ENCODE peak calls at places on chromosomes 12 and 14, in five cellular contexts. M is Peyer's patch, J is left ventricle myocardium inferior, E is fibroblast of lung, G is heart left ventricle. H is an unnamed sample.

GRCh38 chr14:68919129-68919927 is 59.8 kb downstream of the ACTN1 start:
- DNase-seq in M (no peak), J (no peak), E (no peak), G (no peak), H (no peak)

GRCh38 chr12:47442310-47442709 is 263.5 kb downstream of the RPAP3 start:
- DNase-seq in M (no peak), J (no peak), E (no peak), G (no peak), H (no peak)

GRCh38 chr14:54040851-54041250 is 84.2 kb upstream of the BMP4 start:
- DNase-seq in M (no peak), J (no peak), E (peak; percentile 82), G (no peak), H (no peak)

GRCh38 chr12:56256326-56256960 is 1.7 kb downstream of the ANKRD52 start:
- DNase-seq in M (no peak), J (no peak), E (peak; percentile 59), G (no peak), H (no peak)

GRCh38 chr12:69066420-69067373 is 133.7 kb upstream of the CPM start:
- DNase-seq in M (no peak), J (no peak), E (no peak), G (no peak), H (no peak)

GRCh38 chr14:56797003-56797568 is 13.2 kb downstream of the OTX2 start:
- DNase-seq in M (no peak), J (no peak), E (no peak), G (no peak), H (no peak)

GRCh38 chr12:43914923-43915468 is 79.1 kb downstream of the TMEM117 start:
- DNase-seq in M (no peak), J (no peak), E (peak; percentile 6), G (no peak), H (no peak)

GRCh38 chr14:93527076-93527692 is 96.4 kb downstream of the UNC79 start:
- DNase-seq in M (no peak), J (no peak), E (no peak), G (no peak), H (no peak)

GRCh38 chr14:76053576-76054369 is 68.2 kb downstream of the IFT43 start:
- DNase-seq in M (no peak), J (no peak), E (no peak), G (no peak), H (no peak)

GRCh38 chr14:51582437-51582836 is 69.3 kb upstream of the FRMD6 start:
- DNase-seq in M (no peak), J (no peak), E (peak; percentile 39), G (no peak), H (no peak)

GRCh38 chr12:52495385-52495784 is 2.3 kb upstream of the KRT6A start:
- DNase-seq in M (no peak), J (no peak), E (peak; percentile 22), G (no peak), H (no peak)

GRCh38 chr14:96682401-96682800 is 114.8 kb upstream of the VRK1 start:
- DNase-seq in M (no peak), J (no peak), E (no peak), G (no peak), H (no peak)

GRCh38 chr12:70842136-70842535 is 78.4 kb downstream of the PTPRR start:
- DNase-seq in M (no peak), J (no peak), E (no peak), G (no peak), H (no peak)

GRCh38 chr12:4807116-4807783 is 87.0 kb downstream of the GALNT8 start:
- DNase-seq in M (no peak), J (no peak), E (no peak), G (no peak), H (no peak)

GRCh38 chr14:28603606-28604005 is 163.0 kb upstream of the FOXG1 start:
- DNase-seq in M (no peak), J (no peak), E (peak; percentile 22), G (no peak), H (no peak)

DNA sequence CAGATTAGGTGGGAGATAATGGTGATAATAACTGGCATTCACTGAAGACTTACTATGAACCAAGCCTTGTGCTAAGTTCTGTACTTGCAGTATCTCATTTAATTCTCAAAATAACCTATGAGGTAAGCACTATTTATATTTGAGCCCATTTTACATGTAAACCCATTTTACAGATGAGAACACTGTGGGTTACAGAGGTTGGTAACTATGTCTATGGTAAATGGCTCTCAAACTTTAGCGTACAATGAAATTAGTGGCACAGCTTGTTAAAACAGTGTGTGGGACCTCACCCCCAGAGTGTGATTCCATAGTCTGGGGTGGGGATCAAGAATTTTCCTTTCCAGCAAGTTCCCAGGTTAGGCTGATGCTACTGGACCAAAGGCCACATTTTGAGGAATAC is 22.2 kb upstream of the JPH4 start:
- DNase-seq in M (no peak), J (no peak), E (no peak), G (no peak), H (no peak)
- H3K27ac ChIP-seq in M (no peak overlapping the region), J (no peak overlapping the region), E (no peak overlapping the region), G (no peak overlapping the region), H (no peak overlapping the region)

GRCh38 chr14:50109342-50109741 is 7.0 kb downstream of the VCPKMT start:
- DNase-seq in M (no peak), J (no peak), E (peak; percentile 14), G (no peak), H (no peak)
- TF ChIP-seq CTCF in M (no peak), J (no peak), E (no peak), G (no peak), H (no peak)

GRCh38 chr12:84599539-84599938 is 313.1 kb downstream of the SLC6A15 start:
- DNase-seq in M (no peak), J (no peak), E (peak; percentile 48), G (no peak), H (no peak)
- H3K4me1 ChIP-seq in M (no peaks in the 10 kb centered on the region), J (no peaks in the 10 kb centered on the region), E (no peaks in the 10 kb centered on the region), G (no peaks in the 10 kb centered on the region), H (no peaks in the 10 kb centered on the region)

DNA sequence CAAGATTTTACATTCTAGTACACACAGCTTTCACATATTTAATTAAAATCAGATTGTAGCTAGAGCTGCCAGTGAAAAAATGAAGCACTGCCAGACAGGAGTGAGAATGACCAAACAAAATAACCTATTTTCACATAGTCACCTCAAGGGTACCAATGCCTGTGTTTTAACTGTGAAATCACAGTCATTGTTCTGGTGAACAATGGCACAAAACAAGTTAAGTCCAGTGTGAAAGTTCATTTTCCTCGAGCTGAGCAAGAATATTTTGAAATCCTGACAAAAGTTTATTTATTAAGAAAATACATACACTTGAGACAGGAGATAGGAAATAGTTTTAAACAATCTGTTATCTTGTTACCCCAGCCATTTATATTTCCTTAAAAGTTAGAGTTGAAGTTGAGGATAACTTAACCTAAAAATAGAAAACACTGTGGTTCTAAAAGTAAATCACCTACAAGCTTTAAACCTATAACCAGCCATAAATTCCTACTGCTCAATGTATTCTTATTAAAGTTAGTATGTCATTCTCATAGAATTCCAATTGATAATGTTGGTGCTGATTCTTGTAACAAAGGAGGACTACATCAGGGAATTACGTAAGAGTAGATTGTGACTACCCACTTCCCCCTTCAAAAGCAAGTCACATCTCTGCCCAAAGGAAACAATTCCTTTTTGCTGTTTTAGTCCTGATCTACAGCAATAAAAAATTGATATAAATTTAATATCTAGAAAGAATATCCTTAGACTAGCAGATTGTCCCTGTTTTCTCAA is 15.9 kb downstream of the DENND5B start:
- DNase-seq in M (no peak), J (no peak), E (peak; percentile 65), G (no peak), H (no peak)
- H3K27ac ChIP-seq in M (no peak overlapping the region), J (peak overlapping the region; percentile 24), E (no peak overlapping the region), G (no peak overlapping the region), H (no peak overlapping the region)

GRCh38 chr14:32513571-32514009 is 184.5 kb downstream of the AKAP6 start:
- DNase-seq in M (no peak), J (no peak), E (no peak), G (no peak), H (no peak)
- TF ChIP-seq CTCF in M (no peak), J (peak; percentile 59), E (no peak), G (peak; percentile 48), H (no peak)

H was measured in stomach.